ENCODE peak calls at places on chromosome 21, in nine cellular contexts. Q is ELR, F is astrocyte of the cerebellum, G is anterior cingulate cortex, C is posterior cingulate gyrus, O is endothelial cell, V is PC-3, E is NCI-H1092, A is ascending aorta. S is an unnamed sample.

GRCh38 chr21:31354122-31354521 is 10.1 kb upstream of the TIAM1 start:
- DNase-seq in Q (peak), F (no peak), G (no peak), C (no peak), O (no peak), V (peak), E (no peak), A (no peak), S (no peak)

GRCh38 chr21:39071623-39072214 is 111.5 kb downstream of the PSMG1 start:
- DNase-seq in Q (no peak), F (no peak), G (no peak), C (no peak), O (no peak), V (peak), E (no peak), A (no peak), S (no peak)

GRCh38 chr21:28074676-28075075 is 918.0 kb downstream of the LTN1 start:
- DNase-seq in Q (no peak), F (no peak), G (no peak), C (no peak), O (no peak), V (no peak), E (no peak), A (no peak), S (no peak)

GRCh38 chr21:42440187-42440792 is 36.6 kb downstream of the UBASH3A start:
- DNase-seq in Q (no peak), F (no peak), G (no peak), C (peak), O (no peak), V (no peak), E (no peak), A (no peak), S (no peak)

GRCh38 chr21:37445228-37445627 is 78.7 kb downstream of the DYRK1A start:
- DNase-seq in Q (no peak), F (no peak), G (no peak), C (no peak), O (no peak), V (no peak), E (no peak), A (no peak), S (peak)

GRCh38 chr21:28963831-28964230 is 28.8 kb downstream of the LTN1 start:
- DNase-seq in Q (no peak), F (no peak), G (no peak), C (no peak), O (no peak), V (no peak), E (no peak), A (no peak), S (no peak)

GRCh38 chr21:35259452-35259851 is 210.3 kb upstream of the RUNX1 start:
- DNase-seq in Q (no peak), F (no peak), G (no peak), C (no peak), O (no peak), V (no peak), E (no peak), A (no peak), S (no peak)

GRCh38 chr21:16241500-16241963 is 511.8 kb downstream of the USP25 start:
- DNase-seq in Q (peak), F (no peak), G (no peak), C (no peak), O (peak), V (no peak), E (no peak), A (no peak), S (no peak)

GRCh38 chr21:45084881-45085536 is 10.6 kb downstream of the ADARB1 start:
- DNase-seq in Q (no peak), F (no peak), G (no peak), C (no peak), O (no peak), V (no peak), E (no peak), A (no peak), S (no peak)

GRCh38 chr21:45528981-45529784 is 13.1 kb downstream of the SLC19A1 start:
- DNase-seq in Q (no peak), F (no peak), G (no peak), C (peak), O (no peak), V (no peak), E (no peak), A (no peak), S (no peak)

GRCh38 chr21:35641271-35642016 is 418.9 kb downstream of the SETD4 start:
- DNase-seq in Q (peak), F (peak), G (no peak), C (no peak), O (no peak), V (no peak), E (no peak), A (no peak), S (peak)

GRCh38 chr21:25615880-25616279 is 8.6 kb upstream of the MRPL39 start:
- DNase-seq in Q (no peak), F (no peak), G (no peak), C (no peak), O (no peak), V (no peak), E (no peak), A (no peak), S (no peak)

S was measured in osteoblast.